ENCODE peak calls at places on chromosome 12, in six cellular contexts. F, K, H, O, D and J are unnamed samples.

GRCh38 chr12:2347137-2347843 is 294.5 kb downstream of the CACNA1C start:
- DNase-seq in F (no peak), K (no peak), H (no peak), O (no peak), D (no peak), J (no peak)

GRCh38 chr12:100414756-100415155 is 57.9 kb downstream of the SLC17A8 start:
- DNase-seq in F (no peak), K (no peak), H (no peak), O (no peak), D (peak), J (no peak)

GRCh38 chr12:57887631-57888406 is 41.3 kb upstream of the CTDSP2 start:
- DNase-seq in F (peak), K (no peak), H (no peak), O (peak), D (peak), J (peak)

GRCh38 chr12:121465921-121466799 is 66.2 kb downstream of the RNF34 start:
- DNase-seq in F (peak), K (peak), H (peak), O (no peak), D (peak), J (no peak)

GRCh38 chr12:97306121-97306520 is 156.5 kb upstream of the RMST start:
- DNase-seq in F (no peak), K (no peak), H (no peak), O (no peak), D (no peak), J (no peak)

GRCh38 chr12:57488397-57489156 is 709 bp downstream of the MARS1 start:
- DNase-seq in F (no peak), K (no peak), H (no peak), O (peak), D (peak), J (no peak)

GRCh38 chr12:32399373-32400113 is at the start of gene FGD4:
- DNase-seq in F (peak), K (peak), H (peak), O (peak), D (peak), J (peak)

GRCh38 chr12:22530-23201 is 43.9 kb upstream of the IQSEC3 start:
- DNase-seq in F (no peak), K (no peak), H (peak), O (no peak), D (no peak), J (no peak)

GRCh38 chr12:126144603-126145002 is 1079.4 kb downstream of the AACS start:
- DNase-seq in F (no peak), K (no peak), H (no peak), O (no peak), D (no peak), J (no peak)

GRCh38 chr12:126139355-126139754 is 1074.1 kb downstream of the AACS start:
- DNase-seq in F (no peak), K (no peak), H (no peak), O (no peak), D (no peak), J (no peak)
- TF ChIP-seq CTCF in F (peak), K (peak), H (no peak), O (no peak), D (peak), J (peak)

GRCh38 chr12:7018350-7019042 is at the start of gene LPCAT3:
- DNase-seq in F (peak), K (peak), H (peak), O (peak), D (peak), J (peak)
- TF ChIP-seq CTCF in F (peak), K (peak), H (peak), O (peak), D (peak), J (peak)

DNA sequence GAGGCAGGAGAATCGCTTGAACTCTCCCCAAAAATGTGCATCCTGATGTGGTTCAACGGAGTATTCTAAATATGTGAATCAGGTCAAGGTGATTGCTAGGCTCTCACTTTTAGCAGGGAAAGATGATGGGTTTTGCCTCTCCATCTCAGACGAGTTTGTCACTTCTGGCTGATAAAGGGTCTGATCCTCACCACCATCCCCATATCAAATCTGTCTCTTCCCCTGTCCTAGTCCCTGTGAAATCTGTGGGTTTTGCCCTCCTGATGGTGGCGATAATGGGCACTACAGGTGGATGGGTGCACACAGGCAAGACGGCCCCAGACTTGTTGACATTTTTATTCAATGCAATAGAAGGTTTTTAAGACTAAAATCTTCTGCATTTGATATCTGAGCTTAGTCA is 384.6 kb downstream of the GLT1D1 start:
- DNase-seq in F (no peak), K (no peak), H (no peak), O (no peak), D (peak), J (no peak)
- TF ChIP-seq CTCF in F (no peak), K (no peak), H (no peak), O (no peak), D (peak), J (no peak)

DNA sequence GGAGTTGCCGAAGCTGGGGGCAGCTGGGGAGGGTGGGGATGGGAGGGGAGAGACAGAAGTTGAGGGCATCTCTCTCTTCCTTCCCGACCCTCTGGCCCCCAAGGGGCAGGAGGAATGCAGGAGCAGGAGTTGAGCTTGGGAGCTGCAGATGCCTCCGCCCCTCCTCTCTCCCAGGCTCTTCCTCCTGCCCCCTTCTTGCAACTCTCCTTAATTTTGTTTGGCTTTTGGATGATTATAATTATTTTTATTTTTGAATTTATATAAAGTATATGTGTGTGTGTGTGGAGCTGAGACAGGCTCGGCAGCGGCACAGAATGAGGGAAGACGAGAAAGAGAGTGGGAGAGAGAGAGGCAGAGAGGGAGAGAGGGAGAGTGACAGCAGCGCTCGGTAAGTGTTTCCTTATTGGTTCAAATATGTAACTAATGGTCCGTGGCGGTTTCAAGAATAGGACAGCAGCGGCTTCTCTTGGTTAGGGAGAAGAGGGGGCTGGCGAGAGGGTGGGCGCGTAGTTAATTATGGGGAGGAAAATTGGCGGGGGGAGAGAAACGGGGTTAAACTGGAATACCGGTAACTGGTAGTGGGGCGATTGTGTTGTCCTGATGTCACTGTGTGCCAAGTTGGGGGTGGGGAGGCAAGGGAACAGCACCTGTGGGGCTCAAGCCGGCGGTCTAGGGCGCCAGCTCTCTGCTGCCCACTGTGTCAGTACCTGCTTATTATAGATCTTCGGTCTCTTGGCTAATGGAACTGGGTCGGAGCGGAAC is 8.4 kb downstream of the HOXC8 start:
- DNase-seq in F (no peak), K (no peak), H (no peak), O (no peak), D (peak), J (no peak)
- TF ChIP-seq CTCF in F (peak), K (no peak), H (no peak), O (no peak), D (no peak), J (no peak)

DNA sequence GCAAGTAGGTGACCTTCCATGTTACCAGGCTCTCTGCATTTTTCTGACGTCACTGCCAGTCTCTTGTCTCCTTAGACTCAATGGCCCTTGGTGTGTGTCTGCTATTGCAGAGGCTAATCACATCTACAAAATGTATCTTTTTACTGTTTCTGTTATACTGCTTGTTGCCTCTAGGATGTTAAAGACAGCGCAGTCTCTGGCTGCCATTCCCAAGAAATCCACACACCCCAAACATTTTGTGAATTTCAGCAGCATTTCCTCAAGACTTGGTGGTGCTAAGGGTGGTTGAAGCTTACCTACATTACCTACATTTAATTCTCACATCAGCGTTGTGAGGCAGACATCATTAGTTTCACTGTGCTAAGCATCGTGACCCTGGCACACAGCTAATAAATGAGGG is 87.2 kb downstream of the C12orf75 start:
- DNase-seq in F (no peak), K (no peak), H (no peak), O (no peak), D (no peak), J (no peak)
- TF ChIP-seq CTCF in F (no peak), K (no peak), H (no peak), O (peak), D (no peak), J (peak)

GRCh38 chr12:19872745-19873144 is 433.5 kb downstream of the AEBP2 start:
- DNase-seq in F (no peak), K (no peak), H (no peak), O (no peak), D (no peak), J (no peak)

GRCh38 chr12:19867151-19867550 is 427.9 kb downstream of the AEBP2 start:
- DNase-seq in F (no peak), K (no peak), H (no peak), O (no peak), D (no peak), J (no peak)

GRCh38 chr12:19873146-19873545 is 433.9 kb downstream of the AEBP2 start:
- DNase-seq in F (no peak), K (no peak), H (no peak), O (peak), D (no peak), J (no peak)

GRCh38 chr12:19869413-19869812 is 430.1 kb downstream of the AEBP2 start:
- DNase-seq in F (peak), K (no peak), H (no peak), O (no peak), D (no peak), J (no peak)

GRCh38 chr12:19867970-19868369 is 428.7 kb downstream of the AEBP2 start:
- DNase-seq in F (no peak), K (no peak), H (no peak), O (no peak), D (no peak), J (no peak)
- TF ChIP-seq CTCF in F (no peak), K (no peak), H (no peak), O (no peak), D (no peak), J (no peak)

GRCh38 chr12:11807453-11807852 is 158.0 kb downstream of the ETV6 start:
- DNase-seq in F (no peak), K (no peak), H (no peak), O (no peak), D (no peak), J (no peak)

GRCh38 chr12:11805680-11806079 is 156.2 kb downstream of the ETV6 start:
- DNase-seq in F (no peak), K (no peak), H (no peak), O (no peak), D (no peak), J (no peak)

GRCh38 chr12:11804130-11804529 is 154.7 kb downstream of the ETV6 start:
- DNase-seq in F (no peak), K (no peak), H (no peak), O (no peak), D (no peak), J (no peak)

GRCh38 chr12:11801643-11802042 is 152.2 kb downstream of the ETV6 start:
- DNase-seq in F (no peak), K (no peak), H (no peak), O (no peak), D (no peak), J (no peak)

GRCh38 chr12:11805043-11805442 is 155.6 kb downstream of the ETV6 start:
- DNase-seq in F (no peak), K (no peak), H (no peak), O (no peak), D (no peak), J (no peak)
- TF ChIP-seq CTCF in F (peak), K (no peak), H (no peak), O (no peak), D (peak), J (peak)

GRCh38 chr12:117100251-117100650 is 1.0 kb upstream of the TESC start:
- DNase-seq in F (no peak), K (no peak), H (peak), O (peak), D (peak), J (no peak)
- TF ChIP-seq CTCF in F (peak), K (peak), H (no peak), O (peak), D (peak), J (peak)

GRCh38 chr12:132435486-132436187 is 54.3 kb upstream of the FBRSL1 start:
- DNase-seq in F (no peak), K (no peak), H (no peak), O (no peak), D (no peak), J (no peak)

GRCh38 chr12:132432126-132432525 is 57.8 kb upstream of the FBRSL1 start:
- DNase-seq in F (no peak), K (no peak), H (no peak), O (no peak), D (no peak), J (no peak)

GRCh38 chr12:132430838-132431826 is 58.8 kb upstream of the FBRSL1 start:
- DNase-seq in F (no peak), K (no peak), H (no peak), O (no peak), D (peak), J (no peak)

GRCh38 chr12:132433641-132434395 is 56.1 kb upstream of the FBRSL1 start:
- DNase-seq in F (no peak), K (no peak), H (no peak), O (no peak), D (no peak), J (no peak)

GRCh38 chr12:132432721-132433577 is 57.0 kb upstream of the FBRSL1 start:
- DNase-seq in F (no peak), K (no peak), H (no peak), O (peak), D (no peak), J (no peak)
- TF ChIP-seq CTCF in F (no peak), K (no peak), H (no peak), O (no peak), D (no peak), J (no peak)

GRCh38 chr12:23655112-23655511 is 294.4 kb downstream of the SOX5 start:
- DNase-seq in F (no peak), K (no peak), H (no peak), O (no peak), D (no peak), J (no peak)
- TF ChIP-seq CTCF in F (no peak), K (no peak), H (no peak), O (no peak), D (no peak), J (no peak)